ENCODE peak calls at places on chromosomes 5 and 9, in seven cellular contexts. J, M, R, K, V, I and S are unnamed samples.

GRCh38 chr9:135888766-135889394 is 18.5 kb downstream of the CAMSAP1 start:
- DNase-seq in I (no peak), J (no peak), M (no peak), K (no peak), V (no peak), R (no peak), S (no peak)

GRCh38 chr9:82504620-82505019 is 516.0 kb downstream of the SPATA31D1 start:
- DNase-seq in I (no peak), R (no peak), M (no peak), V (no peak), K (peak; percentile 40), J (peak; percentile 29), S (no peak)

GRCh38 chr9:114072181-114073140 is 5.6 kb downstream of the AMBP start:
- DNase-seq in I (no peak), K (no peak), M (no peak), V (peak; percentile 9), R (no peak), J (peak; percentile 16), S (no peak)

GRCh38 chr5:59893436-59894227 is at the start of gene PDE4D:
- DNase-seq in K (peak; percentile 88), V (peak; percentile 38), I (peak; percentile 49), M (peak; percentile 85), J (peak; percentile 90), R (peak; percentile 74), S (peak; percentile 77)

GRCh38 chr9:23044549-23044948 is 597.9 kb downstream of the DMRTA1 start:
- DNase-seq in I (no peak), M (no peak), J (no peak), R (no peak), K (no peak), V (peak; percentile 26), S (peak; percentile 11)

GRCh38 chr5:171419663-171420428 is 399 bp downstream of the FGF18 start:
- DNase-seq in I (no peak), K (peak; percentile 54), M (peak; percentile 74), R (peak; percentile 43), J (peak; percentile 46), V (peak; percentile 29), S (no peak)

GRCh38 chr5:126915496-126915895 is 114.9 kb downstream of the MARCHF3 start:
- DNase-seq in K (no peak), R (no peak), M (no peak), I (no peak), J (no peak), V (no peak), S (no peak)

GRCh38 chr5:167899490-167899889 is 392.0 kb upstream of the WWC1 start:
- DNase-seq in R (no peak), M (no peak), K (no peak), V (peak; percentile 17), J (no peak), I (no peak), S (peak; percentile 28)

GRCh38 chr5:127492854-127493738 is 24.3 kb upstream of the PRRC1 start:
- DNase-seq in M (no peak), J (peak; percentile 49), I (peak; percentile 61), K (no peak), R (peak; percentile 44), V (peak; percentile 36), S (peak; percentile 65)

GRCh38 chr9:84756156-84756555 is 86.6 kb downstream of the NTRK2 start:
- DNase-seq in K (no peak), R (no peak), V (no peak), J (no peak), M (no peak), I (no peak), S (no peak)

GRCh38 chr9:130026583-130027427 is 16.2 kb downstream of the FNBP1 start:
- DNase-seq in J (no peak), K (no peak), V (no peak), R (no peak), I (peak; percentile 27), M (no peak), S (no peak)

GRCh38 chr9:105633373-105633772 is 28.9 kb upstream of the TAL2 start:
- DNase-seq in V (no peak), M (no peak), R (no peak), I (peak; percentile 59), J (no peak), K (no peak), S (no peak)

GRCh38 chr9:129697111-129697955 is 31.9 kb downstream of the PRRX2 start:
- DNase-seq in I (peak; percentile 21), K (peak; percentile 54), M (peak; percentile 80), R (no peak), V (peak; percentile 78), J (peak; percentile 47), S (peak; percentile 84)

GRCh38 chr5:154300207-154300606 is 109.7 kb downstream of the GALNT10 start:
- DNase-seq in K (no peak), J (no peak), I (no peak), R (no peak), V (no peak), M (no peak), S (no peak)

GRCh38 chr5:83526289-83526688 is 54.7 kb downstream of the VCAN start:
- DNase-seq in J (no peak), R (no peak), K (no peak), M (no peak), V (no peak), I (no peak), S (no peak)
- H3K4ac ChIP-seq in J (no peak overlapping the region), R (no peak overlapping the region), K (no peak overlapping the region), M (no peak overlapping the region), V (no peak overlapping the region), I (no peak overlapping the region), S (no peak overlapping the region)

GRCh38 chr5:117098094-117098493 is 523.5 kb upstream of the SEMA6A start:
- DNase-seq in R (no peak), M (no peak), I (no peak), K (no peak), V (no peak), J (no peak), S (no peak)
- H3K4ac ChIP-seq in R (no peak overlapping the region), M (no peak overlapping the region), I (no peak overlapping the region), K (no peak overlapping the region), V (no peak overlapping the region), J (no peak overlapping the region), S (no peak overlapping the region)

GRCh38 chr5:91586232-91586631 is 203.1 kb upstream of the ARRDC3 start:
- DNase-seq in I (no peak), J (no peak), V (no peak), M (no peak), R (no peak), K (no peak), S (no peak)
- H3K4ac ChIP-seq in I (no peak overlapping the region), J (no peak overlapping the region), V (no peak overlapping the region), M (no peak overlapping the region), R (no peak overlapping the region), K (no peak overlapping the region), S (no peak overlapping the region)

DNA sequence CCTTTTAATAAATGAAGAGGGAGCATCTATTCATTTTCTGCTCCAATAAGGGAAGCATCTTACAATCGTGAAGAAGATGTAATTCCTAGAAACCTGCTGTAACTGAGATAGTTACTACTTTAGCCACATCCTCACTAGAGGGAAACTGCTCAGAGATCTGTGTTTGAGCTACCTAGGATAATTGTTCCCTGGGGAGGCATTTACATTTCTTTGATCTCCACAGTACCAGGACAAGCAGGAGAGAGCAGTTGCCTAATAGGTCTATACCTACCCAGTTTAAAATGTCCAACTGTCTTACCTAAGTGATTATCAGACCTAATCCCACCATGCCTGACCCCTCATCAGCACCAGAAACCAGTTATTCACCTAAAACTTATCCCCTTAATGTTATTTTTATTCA is 196.9 kb downstream of the TUSC1 start:
- DNase-seq in K (no peak), M (no peak), I (no peak), J (peak; percentile 65), V (no peak), R (no peak), S (no peak)
- H3K4ac ChIP-seq in K (no peak overlapping the region), M (no peak overlapping the region), I (no peak overlapping the region), J (no peak overlapping the region), V (no peak overlapping the region), R (no peak overlapping the region), S (no peak overlapping the region)

DNA sequence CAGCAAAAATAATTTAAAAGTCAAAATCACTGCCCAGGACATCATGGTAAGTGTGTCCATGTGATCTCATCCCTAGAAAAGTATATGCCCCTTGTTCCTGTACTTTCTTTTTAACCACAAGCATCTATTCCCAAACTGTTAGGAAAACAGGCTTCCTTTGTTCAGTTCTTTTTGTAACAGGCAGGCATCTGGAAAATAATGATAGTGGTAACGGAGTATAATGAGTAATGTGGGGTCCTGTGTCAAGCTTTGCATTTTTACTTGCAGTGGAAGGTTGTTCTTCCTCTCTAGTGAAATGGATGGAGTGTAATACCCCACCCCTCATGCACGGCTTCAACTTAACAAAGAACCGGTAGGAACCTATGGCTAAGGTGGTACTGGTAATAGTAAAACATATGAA is 532.1 kb downstream of the CTNND2 start:
- DNase-seq in J (no peak), V (no peak), I (no peak), K (no peak), R (no peak), M (no peak), S (no peak)
- H3K4ac ChIP-seq in J (no peak overlapping the region), V (no peak overlapping the region), I (no peak overlapping the region), K (no peak overlapping the region), R (no peak overlapping the region), M (no peak overlapping the region), S (no peak overlapping the region)

GRCh38 chr9:137013571-137013940 is 14.5 kb downstream of the ABCA2 start:
- DNase-seq in J (no peak), V (no peak), M (no peak), I (no peak), R (no peak), K (no peak), S (no peak)
- H3K4ac ChIP-seq in J (no peak overlapping the region), V (no peak overlapping the region), M (no peak overlapping the region), I (no peak overlapping the region), R (no peak overlapping the region), K (no peak overlapping the region), S (no peak overlapping the region)

DNA sequence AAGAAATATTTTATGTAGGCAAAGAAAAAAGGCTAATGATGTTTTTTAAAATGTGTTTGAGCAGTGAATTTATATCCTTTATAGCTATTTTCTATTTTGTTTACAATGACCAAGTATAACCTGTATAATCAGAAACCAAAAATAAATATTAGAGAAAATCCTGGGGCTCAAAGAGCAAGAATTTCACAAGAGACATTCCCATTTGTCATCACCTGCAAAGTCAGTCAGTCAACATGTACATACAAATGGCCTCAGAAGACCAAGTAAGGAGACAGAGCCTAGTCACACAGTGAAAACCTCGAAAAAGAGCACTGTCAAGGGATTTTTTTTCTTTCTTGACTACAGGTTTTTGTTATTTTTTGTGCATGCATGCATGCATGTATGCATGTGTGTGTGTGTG is 231.4 kb downstream of the GLIS3 start:
- DNase-seq in R (no peak), I (no peak), K (no peak), J (no peak), M (no peak), V (no peak), S (no peak)
- H3K4ac ChIP-seq in R (no peak overlapping the region), I (no peak overlapping the region), K (no peak overlapping the region), J (no peak overlapping the region), M (no peak overlapping the region), V (no peak overlapping the region), S (no peak overlapping the region)